ENCODE peak calls at places on chromosome 10, in eight cellular contexts. L, P, Q, M, W, D, R and Y are unnamed samples.

GRCh38 chr10:77970869-77971803 is 44.6 kb upstream of the DLG5 start:
- DNase-seq in D (peak), Q (peak), W (peak), R (peak), P (peak), M (no peak), L (peak), Y (peak)

GRCh38 chr10:21531164-21531563 is 2.9 kb upstream of the MLLT10 start:
- DNase-seq in P (no peak), W (no peak), L (no peak), Q (no peak), R (no peak), M (no peak), D (no peak), Y (peak)

GRCh38 chr10:62895058-62895457 is 78.9 kb upstream of the EGR2 start:
- DNase-seq in M (no peak), Q (no peak), D (no peak), L (no peak), W (no peak), R (no peak), P (peak), Y (peak)

GRCh38 chr10:133211959-133212852 is 17.8 kb upstream of the UTF1 start:
- DNase-seq in D (no peak), Q (no peak), M (no peak), R (no peak), W (no peak), L (no peak), P (no peak), Y (no peak)

GRCh38 chr10:102121739-102122372 is 1.7 kb upstream of the LDB1 start:
- DNase-seq in D (no peak), L (peak), R (peak), Q (peak), M (no peak), W (no peak), P (no peak), Y (peak)

GRCh38 chr10:129992356-129992755 is 28.3 kb upstream of the EBF3 start:
- DNase-seq in L (no peak), Q (no peak), P (no peak), W (no peak), M (no peak), R (no peak), D (no peak), Y (no peak)

GRCh38 chr10:128854965-128855364 is 612.1 kb upstream of the MGMT start:
- DNase-seq in P (no peak), W (no peak), L (peak), Q (peak), M (no peak), R (no peak), D (no peak), Y (peak)

GRCh38 chr10:58518775-58519174 is 6.1 kb downstream of the BICC1 start:
- DNase-seq in M (no peak), R (no peak), P (peak), Q (peak), D (no peak), W (no peak), L (no peak), Y (peak)

GRCh38 chr10:48454302-48455054 is 148.0 kb downstream of the MAPK8 start:
- DNase-seq in R (no peak), D (no peak), W (no peak), P (no peak), M (no peak), Q (peak), L (no peak), Y (no peak)

GRCh38 chr10:80493482-80494021 is 39.4 kb downstream of the TSPAN14 start:
- DNase-seq in R (no peak), P (no peak), L (no peak), W (no peak), Q (no peak), M (no peak), D (no peak), Y (peak)

GRCh38 chr10:20105236-20105635 is 289.0 kb downstream of the PLXDC2 start:
- DNase-seq in L (no peak), Q (no peak), R (no peak), D (no peak), P (peak), M (no peak), W (no peak), Y (no peak)

GRCh38 chr10:46236941-46237681 is 49.7 kb upstream of the ANTXRL start:
- DNase-seq in R (no peak), M (no peak), D (no peak), W (no peak), Q (no peak), P (no peak), L (no peak), Y (no peak)

GRCh38 chr10:24617771-24618396 is 105.8 kb downstream of the ARHGAP21 start:
- DNase-seq in W (peak), L (peak), D (peak), P (peak), Q (peak), M (peak), R (peak), Y (peak)

GRCh38 chr10:11906714-11907113 is 83.6 kb downstream of the PROSER2 start:
- DNase-seq in D (no peak), M (no peak), W (no peak), Q (no peak), P (no peak), R (no peak), L (no peak), Y (no peak)

GRCh38 chr10:104246981-104247380 is 7.7 kb upstream of the GSTO1 start:
- DNase-seq in D (no peak), M (no peak), L (no peak), Q (no peak), R (no peak), W (no peak), P (peak), Y (peak)

GRCh38 chr10:34219860-34220518 is 595.1 kb downstream of the PARD3 start:
- DNase-seq in P (no peak), D (no peak), L (no peak), W (no peak), R (no peak), Q (no peak), M (no peak), Y (no peak)

GRCh38 chr10:95840121-95840520 is 67.7 kb upstream of the CC2D2B start:
- DNase-seq in W (no peak), R (no peak), Q (no peak), P (no peak), M (no peak), L (no peak), D (no peak), Y (no peak)

GRCh38 chr10:21238044-21238443 is 287.4 kb downstream of the SKIDA1 start:
- DNase-seq in P (peak), L (no peak), M (peak), Q (no peak), W (no peak), D (no peak), R (no peak), Y (no peak)

GRCh38 chr10:55311823-55312431 is 510.9 kb upstream of the PCDH15 start:
- DNase-seq in L (no peak), W (no peak), M (no peak), Q (no peak), D (no peak), P (peak), R (peak), Y (peak)

GRCh38 chr10:6766061-6766460 is 186.0 kb upstream of the PRKCQ start:
- DNase-seq in P (no peak), M (no peak), W (no peak), D (no peak), Q (peak), R (no peak), L (no peak), Y (peak)

GRCh38 chr10:1184541-1185415 is 128.6 kb downstream of the WDR37 start:
- DNase-seq in Q (no peak), M (no peak), D (no peak), P (no peak), L (no peak), W (no peak), R (no peak), Y (no peak)

GRCh38 chr10:84088626-84089025 is 50.7 kb upstream of the GHITM start:
- DNase-seq in P (no peak), R (peak), Q (no peak), M (no peak), L (no peak), D (no peak), W (no peak), Y (no peak)

GRCh38 chr10:21304198-21304597 is 221.3 kb downstream of the SKIDA1 start:
- DNase-seq in M (no peak), W (no peak), P (no peak), D (no peak), Q (no peak), R (no peak), L (no peak), Y (no peak)

GRCh38 chr10:9635691-9636090 is 1382.0 kb upstream of the CELF2 start:
- DNase-seq in R (no peak), D (no peak), M (no peak), Q (no peak), W (no peak), L (no peak), P (no peak), Y (peak)

GRCh38 chr10:5434017-5434753 is 21.8 kb downstream of the NET1 start:
- DNase-seq in R (peak), W (peak), D (peak), L (peak), Q (peak), M (peak), P (peak), Y (peak)
- H2AFZ ChIP-seq in R (peak), W (no peak), D (no peak), L (no peak), Q (no peak), M (no peak), P (no peak), Y (peak)

GRCh38 chr10:97333351-97333600 is 1.3 kb downstream of the FRAT2 start:
- DNase-seq in R (peak), W (peak), L (peak), M (no peak), D (no peak), P (no peak), Q (peak), Y (peak)
- TF ChIP-seq EZH2phosphoT487 in R (no peak), W (no peak), L (no peak), M (no peak), D (no peak), P (no peak), Q (no peak), Y (no peak)

DNA sequence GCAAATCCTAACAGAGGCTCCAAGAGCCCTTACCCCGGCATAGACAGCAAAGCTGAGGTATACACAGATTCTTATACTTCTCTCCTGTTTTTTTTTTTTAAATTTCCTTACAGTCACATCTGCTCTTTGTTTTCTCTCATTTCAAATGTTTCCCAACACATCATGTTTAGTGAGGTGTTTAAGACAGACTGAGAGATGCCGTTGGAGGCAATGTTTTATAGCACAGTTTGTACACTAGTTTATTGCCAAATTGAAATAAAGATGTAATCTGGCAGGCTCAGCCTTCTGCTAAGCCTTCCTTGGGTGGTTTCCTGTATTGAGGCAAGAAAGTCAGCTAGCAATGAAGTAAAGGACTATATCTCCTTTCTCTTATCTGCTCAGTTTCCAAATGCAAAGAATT is 393.4 kb downstream of the SORCS1 start:
- DNase-seq in P (no peak), Q (no peak), L (no peak), W (no peak), M (no peak), D (no peak), R (no peak), Y (no peak)
- H2AFZ ChIP-seq in P (no peak), Q (no peak), L (no peak), W (no peak), M (no peak), D (no peak), R (no peak), Y (no peak)

GRCh38 chr10:26781797-26782196 is 79.0 kb downstream of the ABI1 start:
- DNase-seq in Q (no peak), D (no peak), P (peak), R (no peak), L (no peak), W (no peak), M (no peak), Y (peak)
- TF ChIP-seq EZH2phosphoT487 in Q (no peak), D (no peak), P (no peak), R (no peak), L (no peak), W (no peak), M (no peak), Y (no peak)